ENCODE peak calls at places on chromosomes 5 and 9, in six cellular contexts. B is stimulated activated CD4-positive, alpha-beta T cell treated with anti-CD3 and anti-CD28 coated beads, Interleukin-12 subunit alpha, Interleukin-12 subunit beta, amount 100 ng/mL, for 4 hours; P is bronchial epithelial cell; J is posterior cingulate gyrus; E is HCT116; A is GM12892. S is an unnamed sample.

GRCh38 chr9:126397056-126397455 is 70.4 kb downstream of the MVB12B start:
- DNase-seq in B (peak), P (no peak), J (no peak), E (no peak), A (peak), S (peak)

GRCh38 chr5:80641353-80641752 is 13.1 kb upstream of the MSH3 start:
- DNase-seq in B (no peak), P (no peak), J (no peak), E (no peak), A (no peak), S (no peak)

GRCh38 chr9:82124090-82124489 is 135.5 kb downstream of the SPATA31D1 start:
- DNase-seq in B (no peak), P (peak), J (no peak), E (no peak), A (no peak), S (peak)

GRCh38 chr5:14199902-14200301 is 56.8 kb downstream of the TRIO start:
- DNase-seq in B (no peak), P (no peak), J (no peak), E (no peak), A (no peak), S (no peak)

GRCh38 chr9:111399772-111400563 is 69.9 kb upstream of the OR2K2 start:
- DNase-seq in B (no peak), P (peak), J (no peak), E (peak), A (no peak), S (no peak)

GRCh38 chr5:69049796-69050195 is 44.0 kb upstream of the SLC30A5 start:
- DNase-seq in B (no peak), P (no peak), J (no peak), E (no peak), A (no peak), S (peak)

GRCh38 chr9:5869315-5870019 is 21.2 kb upstream of the MLANA start:
- DNase-seq in B (peak), P (peak), J (no peak), E (peak), A (peak), S (no peak)

GRCh38 chr5:107696511-107696910 is 25.8 kb upstream of the EFNA5 start:
- DNase-seq in B (no peak), P (no peak), J (no peak), E (no peak), A (no peak), S (no peak)

GRCh38 chr5:83377131-83377865 is 94.2 kb upstream of the VCAN start:
- DNase-seq in B (no peak), P (peak), J (no peak), E (no peak), A (no peak), S (peak)

GRCh38 chr5:133343196-133343595 is 269.1 kb downstream of the FSTL4 start:
- DNase-seq in B (no peak), P (no peak), J (no peak), E (no peak), A (no peak), S (no peak)

GRCh38 chr5:142426129-142426641 is 101.4 kb upstream of the SPRY4 start:
- DNase-seq in B (no peak), P (no peak), J (no peak), E (no peak), A (no peak), S (no peak)

GRCh38 chr5:34054330-34054729 is 11.3 kb upstream of the C1QTNF3 start:
- DNase-seq in B (no peak), P (no peak), J (no peak), E (no peak), A (no peak), S (no peak)

GRCh38 chr5:137498301-137498735 is 808 bp downstream of the SPOCK1 start:
- DNase-seq in B (no peak), P (peak), J (peak), E (no peak), A (no peak), S (no peak)

GRCh38 chr5:144275329-144275728 is 104.7 kb downstream of the KCTD16 start:
- DNase-seq in B (no peak), P (no peak), J (no peak), E (no peak), A (no peak), S (no peak)

GRCh38 chr9:95511232-95511951 is 5.4 kb downstream of the PTCH1 start:
- DNase-seq in B (peak), P (peak), J (peak), E (no peak), A (no peak), S (peak)